ENCODE peak calls at places on chromosomes 6 and 20, in seven cellular contexts. V is HCT116, P is HepG2, Z is body of pancreas, Q is right lobe of liver, H is heart left ventricle, E is cardiac muscle cell. G is an unnamed sample. For H3K4me1, the result is how much of the 10 kb centered on the place peaks cover.

GRCh38 chr6:158481612-158482473 is 78.0 kb upstream of the TMEM181 start:
- DNase-seq in V (peak), P (no peak), Z (no peak), Q (no peak), H (no peak), E (peak), G (no peak)

GRCh38 chr6:11650297-11650696 is 112.7 kb downstream of the TMEM170B start:
- DNase-seq in V (no peak), P (no peak), Z (no peak), Q (peak), H (peak), E (peak), G (no peak)

GRCh38 chr6:3306848-3307247 is 48.1 kb downstream of the PSMG4 start:
- DNase-seq in V (no peak), P (no peak), Z (no peak), Q (no peak), H (no peak), E (no peak), G (no peak)

GRCh38 chr20:35398660-35399144 is 13.1 kb downstream of the UQCC1 start:
- DNase-seq in V (no peak), P (peak), Z (no peak), Q (no peak), H (no peak), E (peak), G (no peak)

GRCh38 chr6:148888853-148889252 is 142.0 kb downstream of the UST start:
- DNase-seq in V (no peak), P (no peak), Z (no peak), Q (no peak), H (no peak), E (peak), G (no peak)

GRCh38 chr6:71489736-71490135 is 201.1 kb downstream of the OGFRL1 start:
- DNase-seq in V (peak), P (peak), Z (no peak), Q (no peak), H (no peak), E (peak), G (no peak)

GRCh38 chr6:133241088-133241900 is at the start of gene EYA4:
- DNase-seq in V (no peak), P (no peak), Z (peak), Q (no peak), H (peak), E (peak), G (no peak)

GRCh38 chr20:63857751-63858392 is 3.4 kb upstream of the ABHD16B start:
- DNase-seq in V (no peak), P (no peak), Z (no peak), Q (no peak), H (peak), E (peak), G (no peak)

GRCh38 chr6:107786709-107787588 is 37.2 kb downstream of the SCML4 start:
- DNase-seq in V (no peak), P (no peak), Z (no peak), Q (no peak), H (no peak), E (no peak), G (no peak)

GRCh38 chr6:12111271-12111670 is 99.2 kb downstream of the HIVEP1 start:
- DNase-seq in V (no peak), P (no peak), Z (no peak), Q (no peak), H (no peak), E (no peak), G (no peak)

GRCh38 chr6:107075951-107076381 is 39.3 kb downstream of the BEND3 start:
- DNase-seq in V (no peak), P (no peak), Z (no peak), Q (no peak), H (no peak), E (peak), G (no peak)

GRCh38 chr6:28167068-28167467 is 25.4 kb downstream of the ZKSCAN8 start:
- DNase-seq in V (no peak), P (no peak), Z (no peak), Q (no peak), H (no peak), E (peak), G (no peak)

GRCh38 chr6:37314803-37315515 is 38.8 kb upstream of the RNF8 start:
- DNase-seq in V (peak), P (peak), Z (peak), Q (peak), H (peak), E (peak), G (no peak)

GRCh38 chr20:17967595-17968365 is 814 bp downstream of the SNX5 start:
- DNase-seq in V (no peak), P (no peak), Z (no peak), Q (no peak), H (no peak), E (peak), G (no peak)

GRCh38 chr6:91164105-91164504 is 577.2 kb upstream of the MAP3K7 start:
- DNase-seq in V (no peak), P (no peak), Z (no peak), Q (no peak), H (no peak), E (no peak), G (no peak)

GRCh38 chr6:63504777-63505384 is 67.4 kb upstream of the LOC128125822 start:
- DNase-seq in V (peak), P (no peak), Z (no peak), Q (no peak), H (no peak), E (no peak), G (no peak)

GRCh38 chr6:129317931-129318820 is 391.8 kb downstream of the ARHGAP18 start:
- DNase-seq in V (no peak), P (no peak), Z (no peak), Q (no peak), H (no peak), E (peak), G (no peak)

GRCh38 chr6:36791553-36792171 is 47.6 kb downstream of the CPNE5 start:
- DNase-seq in V (no peak), P (no peak), Z (peak), Q (no peak), H (no peak), E (no peak), G (no peak)

GRCh38 chr6:37276916-37277509 is 19.1 kb upstream of the TMEM217 start:
- DNase-seq in V (no peak), P (no peak), Z (no peak), Q (peak), H (no peak), E (no peak), G (no peak)

GRCh38 chr6:156774872-156775405 is 2.2 kb upstream of the ARID1B start:
- DNase-seq in V (no peak), P (no peak), Z (no peak), Q (no peak), H (no peak), E (no peak), G (no peak)

GRCh38 chr20:53643031-53643832 is 49.6 kb upstream of the ZNF217 start:
- DNase-seq in V (peak), P (no peak), Z (peak), Q (peak), H (peak), E (peak), G (peak)

DNA sequence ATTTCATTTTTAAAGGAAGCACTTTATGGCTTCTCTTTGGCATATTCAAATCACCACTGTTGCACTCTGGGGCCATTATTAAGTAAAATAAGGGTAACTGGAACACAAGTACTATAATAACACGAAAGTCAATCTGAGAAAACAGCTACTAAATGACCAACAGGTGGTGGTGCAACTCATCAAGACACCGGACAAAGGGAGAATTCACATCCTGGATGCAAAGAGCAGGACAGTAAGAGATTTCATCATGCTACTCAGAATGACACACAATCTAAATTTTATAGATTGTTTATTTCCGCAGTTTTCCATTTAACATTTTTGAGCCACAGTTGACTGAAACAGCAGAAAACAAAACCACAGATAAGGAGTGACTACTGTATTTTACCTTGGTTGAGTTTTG is 27.6 kb upstream of the LY86 start:
- DNase-seq in V (peak), P (no peak), Z (no peak), Q (no peak), H (no peak), E (no peak), G (no peak)
- H3K4me1 ChIP-seq in V (under half), P (under half), Z (under half), Q (under half), H (under half), E (under half), G (under half)

DNA sequence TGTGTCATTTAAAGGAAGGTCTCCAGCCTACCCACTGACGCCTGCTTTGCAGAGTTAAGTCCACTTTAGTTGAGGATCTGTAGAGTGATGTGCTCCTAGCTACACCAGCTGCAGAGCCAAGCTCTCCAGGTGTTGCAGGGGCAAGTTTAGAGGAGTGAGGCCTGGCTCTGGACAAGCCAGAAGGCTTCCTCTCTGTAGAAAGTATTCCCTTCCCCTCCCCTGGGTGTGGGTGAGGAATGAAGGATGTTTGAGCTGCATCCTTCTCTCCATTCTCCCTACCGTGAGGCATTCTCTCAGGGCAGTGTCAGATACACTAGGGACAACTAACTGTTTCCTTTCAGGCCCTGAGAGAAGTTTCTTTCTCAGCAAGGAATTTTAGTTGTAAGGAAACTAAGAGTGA is 66.5 kb downstream of the ELOVL5 start:
- DNase-seq in V (no peak), P (no peak), Z (no peak), Q (no peak), H (no peak), E (no peak), G (no peak)
- H3K4me1 ChIP-seq in V (under half), P (under half), Z (under half), Q (under half), H (under half), E (under half), G (under half)

GRCh38 chr6:41768545-41769308 is 11.0 kb downstream of the FRS3 start:
- DNase-seq in V (no peak), P (peak), Z (no peak), Q (no peak), H (no peak), E (no peak), G (no peak)
- H3K4me1 ChIP-seq in V (under half), P (under half), Z (under half), Q (under half), H (under half), E (under half), G (under half)

GRCh38 chr6:35042041-35042440 is 99.1 kb downstream of the TCP11 start:
- DNase-seq in V (no peak), P (no peak), Z (no peak), Q (no peak), H (no peak), E (no peak), G (no peak)

GRCh38 chr6:35044145-35044745 is 96.9 kb downstream of the TCP11 start:
- DNase-seq in V (no peak), P (no peak), Z (peak), Q (peak), H (peak), E (peak), G (no peak)

GRCh38 chr6:35043381-35043780 is 97.8 kb downstream of the TCP11 start:
- DNase-seq in V (no peak), P (no peak), Z (no peak), Q (no peak), H (no peak), E (no peak), G (no peak)

GRCh38 chr6:35041086-35041855 is 99.9 kb downstream of the TCP11 start:
- DNase-seq in V (no peak), P (no peak), Z (no peak), Q (no peak), H (no peak), E (no peak), G (no peak)

GRCh38 chr6:35042451-35042850 is 98.7 kb downstream of the TCP11 start:
- DNase-seq in V (no peak), P (no peak), Z (no peak), Q (no peak), H (no peak), E (no peak), G (no peak)
- H3K4me1 ChIP-seq in V (under half), P (under half), Z (under half), Q (under half), H (half or more), E (under half), G (under half)